ENCODE peak calls at places on chromosomes 6 and 20, in five cellular contexts. Z is activated CD8-positive, alpha-beta memory T cell treated with anti-CD3 and anti-CD28 coated beads for 4 hours; U is stimulated activated CD4-positive, alpha-beta T cell treated with anti-CD3 and anti-CD28 coated beads, Interleukin-1b, Interleukin-23, amount 100 ng/mL, for 48 hours; Y is heart left ventricle; C is GM04503. O is an unnamed sample.

GRCh38 chr20:17735206-17735804 is 35.5 kb downstream of the BANF2 start:
- DNase-seq in U (no peak), Y (no peak), Z (no peak), C (no peak), O (peak)

GRCh38 chr6:14123331-14124105 is 5.9 kb downstream of the CD83 start:
- DNase-seq in Y (no peak), Z (no peak), C (no peak), U (no peak), O (no peak)

GRCh38 chr6:1912731-1913130 is 303.0 kb downstream of the FOXC1 start:
- DNase-seq in Y (no peak), C (no peak), U (no peak), Z (no peak), O (no peak)

GRCh38 chr20:3188823-3189413 is 15.6 kb downstream of the DDRGK1 start:
- DNase-seq in C (no peak), Z (no peak), U (no peak), Y (no peak), O (no peak)

GRCh38 chr6:39157511-39157910 is 42.5 kb upstream of the SAYSD1 start:
- DNase-seq in C (no peak), U (no peak), Y (no peak), Z (no peak), O (no peak)

GRCh38 chr6:38776515-38776914 is 61.4 kb downstream of the DNAH8 start:
- DNase-seq in C (no peak), Y (no peak), U (no peak), Z (no peak), O (peak)

GRCh38 chr6:75210885-75211739 is 5.3 kb upstream of the COL12A1 start:
- DNase-seq in Z (no peak), C (no peak), U (peak), Y (peak), O (peak)

GRCh38 chr6:24780206-24780605 is 5.5 kb downstream of the GMNN start:
- DNase-seq in U (no peak), Y (no peak), C (no peak), Z (no peak), O (no peak)

GRCh38 chr6:150600302-150601017 is 775 bp downstream of the PLEKHG1 start:
- DNase-seq in U (peak), C (no peak), Z (peak), Y (peak), O (peak)

GRCh38 chr6:112189494-112189893 is 64.9 kb downstream of the LAMA4 start:
- DNase-seq in C (no peak), U (no peak), Y (no peak), Z (no peak), O (no peak)

GRCh38 chr6:39451831-39452230 is 129.3 kb upstream of the KCNK16 start:
- DNase-seq in C (no peak), Z (no peak), U (no peak), Y (no peak), O (no peak)

GRCh38 chr6:2970034-2970685 is 1.2 kb downstream of the SERPINB6 start:
- DNase-seq in Z (no peak), U (no peak), Y (no peak), C (no peak), O (no peak)

GRCh38 chr6:39865011-39865888 is 69.0 kb downstream of the MOCS1 start:
- DNase-seq in Y (peak), Z (peak), C (no peak), U (peak), O (peak)

GRCh38 chr20:8621021-8621420 is 447.9 kb upstream of the PLCB4 start:
- DNase-seq in Z (no peak), U (no peak), C (no peak), Y (no peak), O (no peak)

GRCh38 chr6:45496085-45496433 is 118.3 kb upstream of the SUPT3H start:
- DNase-seq in U (no peak), C (no peak), Z (no peak), Y (no peak), O (no peak)

GRCh38 chr20:62219101-62219991 is 732 bp downstream of the HRH3 start:
- DNase-seq in Z (no peak), C (no peak), U (no peak), Y (no peak), O (no peak)

GRCh38 chr20:20904171-20904831 is 191.9 kb upstream of the RALGAPA2 start:
- DNase-seq in C (no peak), Y (no peak), U (no peak), Z (no peak), O (no peak)

GRCh38 chr6:114312931-114313330 is 29.9 kb downstream of the HS3ST5 start:
- DNase-seq in U (no peak), Y (no peak), Z (no peak), C (no peak), O (peak)

GRCh38 chr6:45416700-45417099 is 39.0 kb upstream of the SUPT3H start:
- DNase-seq in Y (no peak), U (no peak), C (no peak), Z (no peak), O (peak)

GRCh38 chr6:45741437-45742166 is 274.1 kb downstream of the CLIC5 start:
- DNase-seq in U (no peak), Y (no peak), Z (no peak), C (peak), O (no peak)

GRCh38 chr20:20546402-20546801 is 166.0 kb downstream of the RALGAPA2 start:
- DNase-seq in Z (no peak), U (peak), Y (no peak), C (no peak), O (no peak)

GRCh38 chr6:125584468-125584939 is 164.9 kb upstream of the HEY2 start:
- DNase-seq in Z (no peak), U (no peak), C (no peak), Y (peak), O (peak)

GRCh38 chr6:150711584-150712501 is 112.2 kb downstream of the PLEKHG1 start:
- DNase-seq in U (no peak), C (no peak), Z (no peak), Y (peak), O (no peak)

GRCh38 chr6:34237722-34238506 is 1.2 kb downstream of the HMGA1 start:
- DNase-seq in C (no peak), U (peak), Z (peak), Y (no peak), O (peak)

GRCh38 chr6:44849829-44850228 is 462.3 kb downstream of the CDC5L start:
- DNase-seq in Z (no peak), U (no peak), Y (no peak), C (no peak), O (no peak)

GRCh38 chr6:137339929-137340559 is 120.9 kb upstream of the IFNGR1 start:
- DNase-seq in U (no peak), C (no peak), Z (no peak), Y (no peak), O (peak)

GRCh38 chr6:116398366-116399005 is 27.7 kb downstream of the DSE start:
- DNase-seq in Y (no peak), Z (no peak), C (no peak), U (no peak), O (no peak)

GRCh38 chr20:18739785-18740184 is 73.8 kb upstream of the SCP2D1 start:
- DNase-seq in Z (no peak), U (no peak), Y (no peak), C (peak), O (peak)

GRCh38 chr6:146358341-146359046 is 185.1 kb upstream of the RAB32 start:
- DNase-seq in U (no peak), Z (no peak), C (peak), Y (no peak), O (peak)

GRCh38 chr6:25006565-25007001 is 70.8 kb upstream of the RIPOR2 start:
- DNase-seq in Z (no peak), Y (peak), C (no peak), U (peak), O (peak)

GRCh38 chr6:133286765-133287164 is 45.6 kb downstream of the EYA4 start:
- DNase-seq in C (no peak), Z (no peak), U (no peak), Y (no peak), O (peak)

GRCh38 chr6:27736686-27737085 is 175.5 kb downstream of the OR2B2 start:
- DNase-seq in U (no peak), Y (no peak), Z (no peak), C (no peak), O (no peak)

GRCh38 chr6:17949168-17949567 is 38.3 kb downstream of the KIF13A start:
- DNase-seq in U (no peak), Y (no peak), Z (no peak), C (no peak), O (no peak)

GRCh38 chr20:11553603-11554002 is 364.1 kb upstream of the BTBD3 start:
- DNase-seq in C (no peak), Y (no peak), Z (no peak), U (no peak), O (peak)

GRCh38 chr20:31704225-31705119 is 18.2 kb downstream of the BCL2L1 start:
- DNase-seq in U (no peak), C (no peak), Z (no peak), Y (peak), O (peak)

GRCh38 chr20:10239954-10240353 is 21.3 kb downstream of the SNAP25 start:
- DNase-seq in C (no peak), Y (no peak), U (no peak), Z (no peak), O (peak)

GRCh38 chr6:134063966-134064445 is 11.6 kb upstream of the SLC2A12 start:
- DNase-seq in U (peak), Z (peak), Y (peak), C (no peak), O (peak)